ENCODE peak calls at places on chromosomes 12 and 14, in seven cellular contexts. L is fibroblast of lung, H is neural progenitor cell, O is astrocyte, G is hepatocyte, M is PC-9, V is GM23248. E is an unnamed sample.

GRCh38 chr14:71405676-71406075 is 498.4 kb downstream of the PCNX1 start:
- DNase-seq in L (no peak), H (no peak), O (no peak), G (no peak), M (no peak), V (no peak), E (no peak)

GRCh38 chr12:113120670-113121370 is 14.7 kb downstream of the RASAL1 start:
- DNase-seq in L (no peak), H (no peak), O (no peak), G (no peak), M (no peak), V (no peak), E (no peak)

GRCh38 chr14:100604709-100605108 is 17.5 kb upstream of the BEGAIN start:
- DNase-seq in L (no peak), H (no peak), O (no peak), G (no peak), M (no peak), V (no peak), E (no peak)

GRCh38 chr14:32134448-32135070 is 57.5 kb downstream of the ARHGAP5 start:
- DNase-seq in L (peak; percentile 34), H (no peak), O (peak; percentile 59), G (no peak), M (peak; percentile 77), V (peak; percentile 47), E (no peak)

GRCh38 chr12:70236990-70237389 is 6.2 kb upstream of the CNOT2 start:
- DNase-seq in L (no peak), H (peak; percentile 74), O (no peak), G (no peak), M (no peak), V (no peak), E (no peak)

GRCh38 chr12:117130806-117131205 is 31.6 kb upstream of the TESC start:
- DNase-seq in L (no peak), H (no peak), O (no peak), G (no peak), M (no peak), V (no peak), E (no peak)

GRCh38 chr14:61655777-61656176 is 39.5 kb upstream of the HIF1A start:
- DNase-seq in L (no peak), H (no peak), O (no peak), G (no peak), M (no peak), V (no peak), E (no peak)

GRCh38 chr14:81889529-81889928 is 355.9 kb upstream of the SEL1L start:
- DNase-seq in L (no peak), H (no peak), O (no peak), G (no peak), M (no peak), V (no peak), E (no peak)

GRCh38 chr12:67988600-67988999 is 647 bp upstream of the IFNG-AS1 start:
- DNase-seq in L (no peak), H (peak; percentile 35), O (no peak), G (no peak), M (no peak), V (no peak), E (no peak)

DNA sequence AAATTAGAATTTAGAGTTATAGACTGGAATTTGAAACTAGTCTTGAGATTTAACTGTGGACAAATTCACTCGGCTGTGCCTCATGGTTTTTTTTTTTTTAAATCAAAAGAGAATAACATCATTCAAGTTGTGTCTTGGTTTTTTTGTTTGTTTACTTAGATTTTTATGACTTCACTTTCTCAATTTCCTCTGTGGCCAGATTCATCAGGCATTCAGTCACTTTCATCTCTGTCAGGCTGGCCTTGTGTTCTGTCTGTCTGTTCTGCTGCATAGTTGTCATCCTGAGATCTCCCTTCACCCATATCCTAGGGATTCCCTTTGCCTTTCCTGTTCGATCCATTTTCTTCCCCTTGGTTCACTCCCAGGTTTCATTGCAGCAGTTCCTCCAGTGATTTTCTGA is 10.0 kb downstream of the MARK3 start:
- DNase-seq in L (no peak), H (no peak), O (no peak), G (no peak), M (peak; percentile 49), V (peak; percentile 65), E (no peak)
- H3K27ac ChIP-seq in L (no peak overlapping the region), H (no peak overlapping the region), O (no peak overlapping the region), G (peak overlapping the region; percentile 10), M (peak overlapping the region; percentile 84), V (peak overlapping the region; percentile 36), E (no peak overlapping the region)

GRCh38 chr12:51871126-51871525 is 16.8 kb upstream of the ANKRD33 start:
- DNase-seq in L (no peak), H (no peak), O (no peak), G (no peak), M (no peak), V (no peak), E (no peak)

GRCh38 chr12:51869490-51869865 is 18.4 kb upstream of the ANKRD33 start:
- DNase-seq in L (no peak), H (peak; percentile 49), O (no peak), G (no peak), M (no peak), V (no peak), E (no peak)

GRCh38 chr12:51867796-51868428 is 19.4 kb upstream of the FIGNL2 start:
- DNase-seq in L (no peak), H (no peak), O (no peak), G (no peak), M (no peak), V (no peak), E (no peak)

GRCh38 chr12:51869931-51870330 is 18.0 kb upstream of the ANKRD33 start:
- DNase-seq in L (no peak), H (no peak), O (no peak), G (no peak), M (no peak), V (no peak), E (no peak)

DNA sequence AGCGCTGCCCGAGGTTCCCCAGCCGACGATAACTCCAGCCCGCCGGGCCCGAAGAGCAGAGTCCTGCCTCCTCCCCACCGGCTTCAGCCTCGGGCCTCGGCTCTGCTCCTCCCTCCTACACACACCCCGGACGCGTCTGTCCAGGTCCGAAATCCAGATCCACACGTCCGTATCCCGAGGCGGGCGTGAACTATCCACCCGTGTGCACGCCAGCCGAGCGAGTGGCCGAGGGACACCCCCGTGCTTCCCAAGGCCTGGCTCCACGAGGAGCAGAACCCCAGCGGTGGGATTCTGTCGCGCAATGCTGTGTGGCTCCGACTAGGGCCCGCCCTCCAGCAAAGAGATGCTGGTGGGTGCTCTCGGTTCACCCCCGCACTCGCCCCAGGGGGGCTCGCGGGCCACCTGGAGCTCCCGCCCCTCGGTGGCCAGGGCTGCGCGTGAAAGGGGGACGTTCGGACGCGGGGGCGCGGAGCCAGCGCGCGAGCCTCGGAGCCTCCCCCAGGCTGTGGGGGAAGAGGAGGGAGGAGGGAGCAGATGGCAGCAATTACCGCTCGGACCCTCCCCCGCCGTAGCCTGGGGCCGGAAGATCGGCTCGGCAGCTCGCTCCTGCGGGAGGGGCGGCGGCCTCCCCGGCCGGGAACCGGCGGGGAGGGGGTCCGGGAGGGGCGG is 18.9 kb upstream of the ANKRD33 start:
- DNase-seq in L (no peak), H (peak; percentile 52), O (no peak), G (no peak), M (no peak), V (peak; percentile 34), E (no peak)
- TF ChIP-seq EZH2 in L (no peak), H (peak; percentile 76), O (no peak), G (peak; percentile 28), M (no peak), V (peak; percentile 13), E (no peak)

GRCh38 chr12:31478898-31479297 is 112.0 kb downstream of the DENND5B start:
- DNase-seq in L (no peak), H (no peak), O (no peak), G (no peak), M (no peak), V (no peak), E (no peak)
- H3K27ac ChIP-seq in L (no peak overlapping the region), H (no peak overlapping the region), O (no peak overlapping the region), G (no peak overlapping the region), M (no peak overlapping the region), V (no peak overlapping the region), E (no peak overlapping the region)

DNA sequence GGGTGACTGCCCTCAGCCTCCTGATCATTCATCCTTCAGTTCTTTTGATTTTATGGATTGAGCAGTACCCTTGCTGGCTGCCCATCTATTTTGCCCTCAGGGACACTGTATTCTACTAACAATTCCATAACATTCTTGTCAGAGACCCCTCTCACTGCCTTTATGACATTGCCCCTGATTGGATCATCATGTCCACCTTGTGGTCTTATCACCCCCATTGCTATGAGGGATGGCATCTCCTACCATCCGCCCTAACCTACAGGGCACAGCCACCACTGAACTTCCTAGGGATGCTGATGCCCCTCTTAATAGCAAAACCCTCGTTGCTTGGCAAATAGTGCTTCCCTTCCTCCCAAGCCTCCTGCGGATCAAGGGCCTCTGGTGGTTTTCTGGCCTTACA is 38.8 kb upstream of the HMGA2 start:
- DNase-seq in L (no peak), H (no peak), O (no peak), G (no peak), M (no peak), V (no peak), E (no peak)
- TF ChIP-seq EZH2 in L (no peak), H (no peak), O (no peak), G (no peak), M (no peak), V (no peak), E (no peak)

DNA sequence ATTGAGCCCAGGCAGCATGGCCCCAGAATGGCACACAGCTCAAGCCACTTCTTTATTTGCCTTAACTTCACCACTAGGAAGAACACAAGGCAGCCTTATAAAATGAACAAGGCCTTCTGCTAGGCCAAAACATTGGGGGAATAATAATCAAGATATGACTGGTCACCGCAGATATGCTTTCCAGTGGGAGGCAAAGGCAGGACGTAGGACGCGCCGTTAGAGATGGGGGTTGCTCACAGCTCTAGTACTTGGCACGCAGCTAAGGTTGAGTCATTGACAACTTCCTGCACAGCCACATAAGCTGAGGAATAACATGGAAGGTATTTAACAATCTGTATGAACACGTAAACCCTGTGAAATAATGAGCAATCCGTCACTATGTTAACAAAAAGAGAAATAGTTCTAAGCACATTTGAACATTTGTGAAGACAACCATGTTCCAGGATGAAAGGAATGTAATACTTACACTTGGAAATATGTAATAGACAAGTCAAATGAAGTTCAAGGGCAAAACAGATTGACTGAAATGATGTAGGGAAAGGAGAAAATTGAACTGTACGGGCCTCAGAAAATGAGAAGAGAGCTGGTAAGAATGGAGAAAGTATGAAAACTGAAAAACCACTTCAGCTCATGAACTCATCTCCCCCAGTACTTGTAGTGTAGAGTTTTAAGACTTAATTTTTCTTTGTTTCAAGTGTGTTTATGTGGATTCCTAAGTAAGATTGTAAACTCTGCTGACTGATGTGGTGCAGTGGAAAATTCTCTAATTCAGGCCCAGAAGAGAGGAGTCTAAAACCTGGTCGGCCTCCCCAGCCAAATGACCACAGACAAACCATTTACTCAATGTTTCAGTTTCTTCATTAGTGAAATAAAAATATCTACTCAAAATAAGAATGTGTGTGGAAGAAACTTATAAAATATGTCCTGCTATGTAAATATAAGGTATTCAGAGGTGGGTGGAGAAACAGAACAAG is 59.3 kb upstream of the CCDC91 start:
- DNase-seq in L (peak; percentile 95), H (no peak), O (peak; percentile 100), G (peak; percentile 16), M (peak; percentile 62), V (peak; percentile 96), E (no peak)
- H3K27ac ChIP-seq in L (peak overlapping the region; percentile 57), H (no peak overlapping the region), O (peak overlapping the region; percentile 92), G (peak overlapping the region; percentile 40), M (peak overlapping the region; percentile 37), V (peak overlapping the region; percentile 91), E (no peak overlapping the region)

E was measured in DND-41.